ENCODE peak calls at places on chromosomes 3 and 15, in ten cellular contexts. One of them, this sample, is unnamed. For H3K9me3, the result is how much of the 10 kb centered on the place peaks cover.

GRCh38 chr15:22259881-22260421 is 179.6 kb downstream of the OR4M2 start:
- DNase-seq in pancreas: no peak
- DNase-seq in CD4-positive, CD25-positive, alpha-beta regulatory T cell: peak
- DNase-seq in astrocyte: no peak
- DNase-seq in breast epithelium: no peak
- DNase-seq in aorta: no peak
- DNase-seq in OCI-LY7: no peak
- DNase-seq in SK-N-SH: no peak
- DNase-seq in keratinocyte: no peak
- DNase-seq in trophoblast cell: no peak
- DNase-seq in this sample: no peak

GRCh38 chr3:54211097-54211496 is 88.7 kb downstream of the CACNA2D3 start:
- DNase-seq in aorta: no peak
- DNase-seq in breast epithelium: no peak
- DNase-seq in pancreas: no peak
- DNase-seq in keratinocyte: no peak
- DNase-seq in CD4-positive, CD25-positive, alpha-beta regulatory T cell: no peak
- DNase-seq in SK-N-SH: no peak
- DNase-seq in trophoblast cell: no peak
- DNase-seq in astrocyte: no peak
- DNase-seq in OCI-LY7: no peak
- DNase-seq in this sample: no peak

GRCh38 chr15:28133281-28133680 is 34.2 kb upstream of the OCA2 start:
- DNase-seq in SK-N-SH: no peak
- DNase-seq in aorta: no peak
- DNase-seq in OCI-LY7: no peak
- DNase-seq in astrocyte: peak
- DNase-seq in breast epithelium: no peak
- DNase-seq in pancreas: no peak
- DNase-seq in keratinocyte: no peak
- DNase-seq in CD4-positive, CD25-positive, alpha-beta regulatory T cell: no peak
- DNase-seq in trophoblast cell: no peak
- DNase-seq in this sample: no peak

GRCh38 chr3:64939747-64940450 is 252.1 kb upstream of the ADAMTS9 start:
- DNase-seq in pancreas: no peak
- DNase-seq in breast epithelium: no peak
- DNase-seq in SK-N-SH: no peak
- DNase-seq in aorta: no peak
- DNase-seq in trophoblast cell: no peak
- DNase-seq in keratinocyte: no peak
- DNase-seq in OCI-LY7: no peak
- DNase-seq in CD4-positive, CD25-positive, alpha-beta regulatory T cell: no peak
- DNase-seq in astrocyte: no peak
- DNase-seq in this sample: no peak

GRCh38 chr3:147030274-147030673 is 376.1 kb downstream of the ZIC4 start:
- DNase-seq in trophoblast cell: no peak
- DNase-seq in aorta: no peak
- DNase-seq in pancreas: no peak
- DNase-seq in OCI-LY7: no peak
- DNase-seq in astrocyte: peak
- DNase-seq in CD4-positive, CD25-positive, alpha-beta regulatory T cell: no peak
- DNase-seq in SK-N-SH: no peak
- DNase-seq in breast epithelium: no peak
- DNase-seq in keratinocyte: no peak
- DNase-seq in this sample: no peak

GRCh38 chr15:89758283-89758682 is 7.2 kb upstream of the MESP1 start:
- DNase-seq in breast epithelium: no peak
- DNase-seq in CD4-positive, CD25-positive, alpha-beta regulatory T cell: no peak
- DNase-seq in keratinocyte: no peak
- DNase-seq in SK-N-SH: no peak
- DNase-seq in pancreas: no peak
- DNase-seq in trophoblast cell: no peak
- DNase-seq in aorta: no peak
- DNase-seq in astrocyte: no peak
- DNase-seq in OCI-LY7: no peak
- DNase-seq in this sample: no peak

GRCh38 chr15:39066677-39067076 is 502.1 kb upstream of the RASGRP1 start:
- DNase-seq in astrocyte: no peak
- DNase-seq in SK-N-SH: no peak
- DNase-seq in aorta: no peak
- DNase-seq in CD4-positive, CD25-positive, alpha-beta regulatory T cell: no peak
- DNase-seq in keratinocyte: no peak
- DNase-seq in breast epithelium: no peak
- DNase-seq in trophoblast cell: no peak
- DNase-seq in OCI-LY7: no peak
- DNase-seq in pancreas: no peak
- DNase-seq in this sample: no peak

GRCh38 chr3:134810052-134810435 is 15.0 kb downstream of the EPHB1 start:
- DNase-seq in aorta: no peak
- DNase-seq in astrocyte: no peak
- DNase-seq in trophoblast cell: peak
- DNase-seq in keratinocyte: no peak
- DNase-seq in pancreas: no peak
- DNase-seq in OCI-LY7: no peak
- DNase-seq in CD4-positive, CD25-positive, alpha-beta regulatory T cell: no peak
- DNase-seq in SK-N-SH: no peak
- DNase-seq in breast epithelium: no peak
- DNase-seq in this sample: no peak

DNA sequence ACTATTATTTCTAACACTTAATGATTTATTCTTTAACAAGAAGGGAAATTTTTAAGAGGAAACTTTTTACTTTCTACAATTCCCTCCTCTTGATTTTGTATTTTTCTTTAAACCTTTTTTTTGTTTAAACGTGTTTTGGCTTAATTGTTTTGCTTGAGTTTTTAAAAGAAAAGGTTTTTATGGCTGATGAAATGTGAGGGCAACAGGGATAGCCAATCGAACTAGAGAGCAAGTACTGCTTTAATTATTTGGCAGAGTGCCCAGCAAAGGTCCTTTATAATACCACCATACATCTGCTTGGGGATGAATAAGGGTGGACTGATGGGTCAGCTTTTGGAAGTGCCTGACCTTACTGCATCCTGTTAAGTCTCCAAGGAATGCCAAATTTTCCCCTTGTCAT is 19.6 kb upstream of the MTHFS start:
- DNase-seq in keratinocyte: no peak
- DNase-seq in pancreas: no peak
- DNase-seq in astrocyte: no peak
- DNase-seq in SK-N-SH: no peak
- DNase-seq in breast epithelium: no peak
- DNase-seq in trophoblast cell: no peak
- DNase-seq in OCI-LY7: no peak
- DNase-seq in aorta: no peak
- DNase-seq in CD4-positive, CD25-positive, alpha-beta regulatory T cell: no peak
- DNase-seq in this sample: no peak
- H3K9me3 ChIP-seq in keratinocyte: under half
- H3K9me3 ChIP-seq in pancreas: under half
- H3K9me3 ChIP-seq in astrocyte: under half
- H3K9me3 ChIP-seq in SK-N-SH: under half
- H3K9me3 ChIP-seq in breast epithelium: half or more
- H3K9me3 ChIP-seq in trophoblast cell: under half
- H3K9me3 ChIP-seq in OCI-LY7: half or more
- H3K9me3 ChIP-seq in aorta: under half
- H3K9me3 ChIP-seq in CD4-positive, CD25-positive, alpha-beta regulatory T cell: half or more
- H3K9me3 ChIP-seq in this sample: under half

GRCh38 chr3:127783166-127783565 is 39.1 kb downstream of the MGLL start:
- DNase-seq in breast epithelium: no peak
- DNase-seq in astrocyte: no peak
- DNase-seq in keratinocyte: no peak
- DNase-seq in SK-N-SH: no peak
- DNase-seq in aorta: peak
- DNase-seq in CD4-positive, CD25-positive, alpha-beta regulatory T cell: no peak
- DNase-seq in OCI-LY7: no peak
- DNase-seq in trophoblast cell: no peak
- DNase-seq in pancreas: no peak
- DNase-seq in this sample: no peak

GRCh38 chr3:127779747-127780146 is 42.6 kb downstream of the MGLL start:
- DNase-seq in SK-N-SH: no peak
- DNase-seq in OCI-LY7: no peak
- DNase-seq in trophoblast cell: no peak
- DNase-seq in keratinocyte: no peak
- DNase-seq in breast epithelium: no peak
- DNase-seq in astrocyte: peak
- DNase-seq in pancreas: no peak
- DNase-seq in aorta: peak
- DNase-seq in CD4-positive, CD25-positive, alpha-beta regulatory T cell: no peak
- DNase-seq in this sample: no peak

GRCh38 chr3:127781411-127782001 is 40.8 kb downstream of the MGLL start:
- DNase-seq in keratinocyte: no peak
- DNase-seq in breast epithelium: no peak
- DNase-seq in astrocyte: peak
- DNase-seq in OCI-LY7: no peak
- DNase-seq in SK-N-SH: peak
- DNase-seq in aorta: peak
- DNase-seq in pancreas: no peak
- DNase-seq in CD4-positive, CD25-positive, alpha-beta regulatory T cell: no peak
- DNase-seq in trophoblast cell: peak
- DNase-seq in this sample: no peak

GRCh38 chr3:127777861-127778711 is 44.2 kb downstream of the MGLL start:
- DNase-seq in CD4-positive, CD25-positive, alpha-beta regulatory T cell: no peak
- DNase-seq in pancreas: no peak
- DNase-seq in aorta: peak
- DNase-seq in breast epithelium: no peak
- DNase-seq in astrocyte: no peak
- DNase-seq in OCI-LY7: no peak
- DNase-seq in trophoblast cell: no peak
- DNase-seq in SK-N-SH: no peak
- DNase-seq in keratinocyte: no peak
- DNase-seq in this sample: no peak

DNA sequence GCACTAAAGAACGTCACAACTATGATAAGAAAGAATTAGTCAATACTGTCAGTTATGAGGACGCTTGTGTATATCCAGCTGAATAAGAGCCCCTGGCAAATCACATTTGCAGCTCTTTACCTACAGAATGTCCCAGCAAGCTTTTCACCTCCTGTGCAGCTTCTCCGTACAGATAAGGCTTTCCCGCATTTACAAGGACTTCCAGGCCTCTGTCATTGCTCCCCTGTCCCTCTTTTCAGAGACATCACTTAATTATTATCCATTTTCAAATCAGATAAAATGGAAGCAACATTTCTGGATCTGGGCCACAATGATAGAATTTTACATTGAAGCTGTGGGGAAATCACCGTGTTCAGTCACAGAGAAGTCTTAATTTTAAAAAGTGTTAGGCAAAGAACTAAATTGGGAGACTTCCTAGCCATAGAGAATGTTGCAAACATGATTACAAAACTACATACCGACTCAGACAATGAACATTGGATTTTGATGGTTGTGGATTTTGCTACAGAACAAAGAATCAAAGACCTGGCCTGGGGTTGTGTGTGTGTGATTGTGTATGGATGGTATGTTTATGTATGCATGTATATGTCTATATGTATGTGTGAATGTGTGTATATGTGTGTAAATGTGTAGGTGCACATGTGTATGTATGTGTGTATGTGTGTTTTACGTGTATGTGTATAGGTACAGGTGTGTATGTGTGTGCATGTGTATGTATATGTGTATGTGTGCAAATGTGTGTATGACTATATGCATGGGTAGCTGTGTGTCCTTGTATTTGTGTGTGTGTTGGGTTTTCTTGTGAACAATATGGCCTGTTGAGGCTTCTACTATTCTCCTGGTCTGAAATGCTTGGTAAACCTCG is 41.5 kb downstream of the MGLL start:
- DNase-seq in OCI-LY7: no peak
- DNase-seq in pancreas: no peak
- DNase-seq in astrocyte: no peak
- DNase-seq in breast epithelium: no peak
- DNase-seq in CD4-positive, CD25-positive, alpha-beta regulatory T cell: no peak
- DNase-seq in aorta: no peak
- DNase-seq in trophoblast cell: no peak
- DNase-seq in keratinocyte: no peak
- DNase-seq in SK-N-SH: peak
- DNase-seq in this sample: no peak
- H3K27ac ChIP-seq in OCI-LY7: no peak
- H3K27ac ChIP-seq in pancreas: no peak
- H3K27ac ChIP-seq in astrocyte: peak
- H3K27ac ChIP-seq in breast epithelium: peak
- H3K27ac ChIP-seq in CD4-positive, CD25-positive, alpha-beta regulatory T cell: no peak
- H3K27ac ChIP-seq in aorta: peak
- H3K27ac ChIP-seq in trophoblast cell: peak
- H3K27ac ChIP-seq in keratinocyte: no peak
- H3K27ac ChIP-seq in SK-N-SH: no peak
- H3K27ac ChIP-seq in this sample: no peak

GRCh38 chr3:138544546-138544945 is 49.5 kb downstream of the CEP70 start:
- DNase-seq in pancreas: no peak
- DNase-seq in astrocyte: no peak
- DNase-seq in SK-N-SH: no peak
- DNase-seq in OCI-LY7: no peak
- DNase-seq in keratinocyte: no peak
- DNase-seq in breast epithelium: no peak
- DNase-seq in aorta: no peak
- DNase-seq in CD4-positive, CD25-positive, alpha-beta regulatory T cell: no peak
- DNase-seq in trophoblast cell: no peak
- DNase-seq in this sample: no peak

GRCh38 chr3:138549578-138549977 is 44.5 kb downstream of the CEP70 start:
- DNase-seq in pancreas: no peak
- DNase-seq in keratinocyte: no peak
- DNase-seq in breast epithelium: no peak
- DNase-seq in SK-N-SH: no peak
- DNase-seq in trophoblast cell: no peak
- DNase-seq in aorta: no peak
- DNase-seq in OCI-LY7: no peak
- DNase-seq in astrocyte: no peak
- DNase-seq in CD4-positive, CD25-positive, alpha-beta regulatory T cell: no peak
- DNase-seq in this sample: no peak

GRCh38 chr3:138542977-138543376 is 51.1 kb downstream of the CEP70 start:
- DNase-seq in keratinocyte: no peak
- DNase-seq in CD4-positive, CD25-positive, alpha-beta regulatory T cell: no peak
- DNase-seq in SK-N-SH: no peak
- DNase-seq in pancreas: no peak
- DNase-seq in astrocyte: no peak
- DNase-seq in breast epithelium: no peak
- DNase-seq in aorta: no peak
- DNase-seq in trophoblast cell: no peak
- DNase-seq in OCI-LY7: no peak
- DNase-seq in this sample: no peak

GRCh38 chr3:138547342-138547975 is 46.6 kb downstream of the CEP70 start:
- DNase-seq in trophoblast cell: no peak
- DNase-seq in CD4-positive, CD25-positive, alpha-beta regulatory T cell: no peak
- DNase-seq in astrocyte: no peak
- DNase-seq in breast epithelium: no peak
- DNase-seq in pancreas: no peak
- DNase-seq in keratinocyte: no peak
- DNase-seq in OCI-LY7: no peak
- DNase-seq in SK-N-SH: no peak
- DNase-seq in aorta: no peak
- DNase-seq in this sample: no peak
- H3K9me3 ChIP-seq in trophoblast cell: under half
- H3K9me3 ChIP-seq in CD4-positive, CD25-positive, alpha-beta regulatory T cell: under half
- H3K9me3 ChIP-seq in astrocyte: under half
- H3K9me3 ChIP-seq in breast epithelium: half or more
- H3K9me3 ChIP-seq in pancreas: under half
- H3K9me3 ChIP-seq in keratinocyte: under half
- H3K9me3 ChIP-seq in OCI-LY7: under half
- H3K9me3 ChIP-seq in SK-N-SH: under half
- H3K9me3 ChIP-seq in aorta: under half
- H3K9me3 ChIP-seq in this sample: under half

DNA sequence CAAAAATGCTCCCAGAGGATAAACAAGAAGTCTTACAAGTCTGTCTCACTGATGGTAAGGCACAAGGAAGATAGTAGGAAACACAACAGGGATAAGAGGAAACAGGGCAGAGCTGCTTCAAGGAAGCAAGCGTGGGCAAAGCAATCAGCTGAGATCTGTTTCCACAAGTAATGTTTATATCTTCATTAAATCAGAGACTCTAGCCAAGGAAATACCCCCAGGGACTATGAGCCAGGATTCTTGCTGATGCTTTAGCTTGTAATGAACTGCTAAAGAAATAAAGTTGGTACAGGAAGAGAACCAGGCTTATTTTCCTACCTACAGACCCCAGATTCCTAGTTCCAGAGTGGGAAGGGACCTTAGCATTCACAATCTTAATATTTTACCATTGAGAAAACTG is 112.7 kb upstream of the C3orf80 start:
- DNase-seq in astrocyte: no peak
- DNase-seq in aorta: no peak
- DNase-seq in OCI-LY7: no peak
- DNase-seq in breast epithelium: no peak
- DNase-seq in CD4-positive, CD25-positive, alpha-beta regulatory T cell: no peak
- DNase-seq in trophoblast cell: no peak
- DNase-seq in pancreas: no peak
- DNase-seq in SK-N-SH: no peak
- DNase-seq in keratinocyte: no peak
- DNase-seq in this sample: no peak
- H3K27ac ChIP-seq in astrocyte: no peak
- H3K27ac ChIP-seq in aorta: no peak
- H3K27ac ChIP-seq in OCI-LY7: no peak
- H3K27ac ChIP-seq in breast epithelium: no peak
- H3K27ac ChIP-seq in CD4-positive, CD25-positive, alpha-beta regulatory T cell: no peak
- H3K27ac ChIP-seq in trophoblast cell: no peak
- H3K27ac ChIP-seq in pancreas: no peak
- H3K27ac ChIP-seq in SK-N-SH: no peak
- H3K27ac ChIP-seq in keratinocyte: no peak
- H3K27ac ChIP-seq in this sample: no peak

This sample was measured in effector memory CD4-positive, alpha-beta T cell.